ENCODE peak calls at places on chromosomes 5 and 9, in eight cellular contexts. Z is IMR-90, E is sigmoid colon, M is H54, U is adrenal gland, Y is spleen, P is heart left ventricle, C is thyroid gland. T is an unnamed sample.

GRCh38 chr5:153122416-153122815 is 368.1 kb upstream of the GRIA1 start:
- DNase-seq in Z (no peak), E (no peak), M (no peak), U (no peak), Y (no peak), P (no peak), C (no peak), T (no peak)

GRCh38 chr5:132195727-132196126 is 31.9 kb downstream of the P4HA2 start:
- DNase-seq in Z (no peak), E (no peak), M (no peak), U (no peak), Y (no peak), P (no peak), C (no peak), T (no peak)

GRCh38 chr5:133155326-133155969 is 103.6 kb downstream of the HSPA4 start:
- DNase-seq in Z (no peak), E (no peak), M (no peak), U (no peak), Y (no peak), P (no peak), C (no peak), T (peak)

GRCh38 chr9:5043381-5043780 is 58.3 kb downstream of the JAK2 start:
- DNase-seq in Z (peak), E (no peak), M (no peak), U (no peak), Y (no peak), P (no peak), C (no peak), T (no peak)

GRCh38 chr5:75048457-75048953 is 3.9 kb downstream of the GCNT4 start:
- DNase-seq in Z (peak), E (no peak), M (no peak), U (no peak), Y (no peak), P (no peak), C (no peak), T (no peak)

GRCh38 chr5:25515525-25515924 is 870.7 kb upstream of the CDH10 start:
- DNase-seq in Z (no peak), E (no peak), M (no peak), U (no peak), Y (no peak), P (no peak), C (no peak), T (no peak)

GRCh38 chr5:67100301-67100700 is 96.3 kb downstream of the CD180 start:
- DNase-seq in Z (no peak), E (no peak), M (no peak), U (no peak), Y (no peak), P (no peak), C (no peak), T (no peak)

GRCh38 chr9:69130456-69131441 is 43.3 kb upstream of the TJP2 start:
- DNase-seq in Z (peak), E (no peak), M (peak), U (peak), Y (no peak), P (peak), C (peak), T (peak)

GRCh38 chr9:123651273-123651672 is 278.7 kb downstream of the DENND1A start:
- DNase-seq in Z (no peak), E (no peak), M (no peak), U (no peak), Y (no peak), P (no peak), C (no peak), T (peak)

GRCh38 chr5:72307573-72307967 is 12.5 kb downstream of the MRPS27 start:
- DNase-seq in Z (no peak), E (no peak), M (no peak), U (no peak), Y (no peak), P (no peak), C (no peak), T (no peak)

GRCh38 chr5:68528877-68529276 is 313.3 kb downstream of the PIK3R1 start:
- DNase-seq in Z (peak), E (no peak), M (no peak), U (no peak), Y (no peak), P (no peak), C (no peak), T (no peak)

GRCh38 chr5:134247411-134247810 is 21.5 kb upstream of the PPP2CA start:
- DNase-seq in Z (peak), E (no peak), M (peak), U (no peak), Y (no peak), P (no peak), C (no peak), T (no peak)

GRCh38 chr9:106697390-106697789 is 165.6 kb upstream of the ZNF462 start:
- DNase-seq in Z (no peak), E (no peak), M (no peak), U (no peak), Y (no peak), P (no peak), C (no peak), T (no peak)

GRCh38 chr9:74942801-74943200 is 9.9 kb downstream of the C9orf40 start:
- DNase-seq in Z (peak), E (no peak), M (no peak), U (no peak), Y (no peak), P (no peak), C (no peak), T (peak)

GRCh38 chr9:75616841-75617566 is 273.5 kb upstream of the PCSK5 start:
- DNase-seq in Z (no peak), E (no peak), M (no peak), U (no peak), Y (no peak), P (no peak), C (no peak), T (no peak)

GRCh38 chr9:134029248-134030226 is 4.3 kb downstream of the BRD3OS start:
- DNase-seq in Z (no peak), E (peak), M (no peak), U (no peak), Y (peak), P (no peak), C (no peak), T (no peak)

GRCh38 chr9:12993432-12993831 is 218.6 kb downstream of the LURAP1L start:
- DNase-seq in Z (peak), E (no peak), M (no peak), U (no peak), Y (no peak), P (no peak), C (no peak), T (no peak)

GRCh38 chr5:143244000-143244736 is 159.3 kb downstream of the NR3C1 start:
- DNase-seq in Z (peak), E (peak), M (peak), U (peak), Y (no peak), P (peak), C (peak), T (no peak)

GRCh38 chr9:27838876-27839275 is 265.6 kb upstream of the C9orf72 start:
- DNase-seq in Z (no peak), E (no peak), M (no peak), U (no peak), Y (no peak), P (no peak), C (no peak), T (no peak)

GRCh38 chr9:68851657-68852056 is 146.6 kb downstream of the PIP5K1B start:
- DNase-seq in Z (no peak), E (no peak), M (peak), U (peak), Y (no peak), P (no peak), C (no peak), T (no peak)

GRCh38 chr9:79020266-79020665 is 551.5 kb upstream of the TLE4 start:
- DNase-seq in Z (no peak), E (no peak), M (no peak), U (no peak), Y (no peak), P (no peak), C (no peak), T (no peak)

GRCh38 chr5:55333811-55334210 is 26.0 kb downstream of the MTREX start:
- DNase-seq in Z (no peak), E (no peak), M (no peak), U (no peak), Y (no peak), P (no peak), C (no peak), T (no peak)

GRCh38 chr9:134848504-134848903 is 32.1 kb upstream of the FCN2 start:
- DNase-seq in Z (no peak), E (no peak), M (no peak), U (no peak), Y (no peak), P (no peak), C (no peak), T (no peak)

GRCh38 chr5:154815684-154816247 is 34.6 kb downstream of the FAXDC2 start:
- DNase-seq in Z (no peak), E (no peak), M (no peak), U (no peak), Y (no peak), P (no peak), C (no peak), T (peak)

GRCh38 chr5:1002836-1003235 is 5.8 kb upstream of the NKD2 start:
- DNase-seq in Z (no peak), E (peak), M (no peak), U (no peak), Y (peak), P (no peak), C (no peak), T (no peak)

GRCh38 chr9:127360829-127361228 is 36.1 kb upstream of the SLC2A8 start:
- DNase-seq in Z (peak), E (no peak), M (peak), U (peak), Y (no peak), P (no peak), C (peak), T (no peak)

GRCh38 chr9:114250235-114250568 is 72.7 kb upstream of the ORM1 start:
- DNase-seq in Z (peak), E (peak), M (no peak), U (no peak), Y (no peak), P (peak), C (peak), T (no peak)

GRCh38 chr5:153831976-153832375 is 206.7 kb downstream of the FAM114A2 start:
- DNase-seq in Z (peak), E (no peak), M (peak), U (no peak), Y (no peak), P (no peak), C (no peak), T (peak)

GRCh38 chr9:8613346-8613825 is 813.8 kb upstream of the DMAC1 start:
- DNase-seq in Z (no peak), E (no peak), M (no peak), U (no peak), Y (no peak), P (no peak), C (peak), T (no peak)

GRCh38 chr5:17340816-17341215 is 123.4 kb downstream of the BASP1 start:
- DNase-seq in Z (peak), E (no peak), M (no peak), U (no peak), Y (no peak), P (no peak), C (no peak), T (no peak)

GRCh38 chr5:127802477-127802865 is 99.3 kb downstream of the CCDC192 start:
- DNase-seq in Z (peak), E (no peak), M (no peak), U (no peak), Y (no peak), P (no peak), C (no peak), T (no peak)

GRCh38 chr9:132783006-132783405 is 95.1 kb downstream of the AK8 start:
- DNase-seq in Z (no peak), E (no peak), M (no peak), U (no peak), Y (no peak), P (no peak), C (no peak), T (no peak)

GRCh38 chr9:11931109-11931508 is 762.1 kb upstream of the TYRP1 start:
- DNase-seq in Z (no peak), E (no peak), M (peak), U (no peak), Y (no peak), P (no peak), C (no peak), T (no peak)

GRCh38 chr9:121718063-121718462 is 66.6 kb downstream of the DAB2IP start:
- DNase-seq in Z (peak), E (peak), M (no peak), U (peak), Y (no peak), P (no peak), C (peak), T (no peak)

GRCh38 chr5:125237026-125237425 is 490.6 kb upstream of the ZNF608 start:
- DNase-seq in Z (no peak), E (no peak), M (no peak), U (no peak), Y (no peak), P (no peak), C (no peak), T (no peak)

GRCh38 chr5:175037820-175038219 is 313.4 kb downstream of the MSX2 start:
- DNase-seq in Z (no peak), E (no peak), M (no peak), U (no peak), Y (no peak), P (no peak), C (no peak), T (no peak)

GRCh38 chr5:5158472-5158895 is 18.4 kb downstream of the ADAMTS16 start:
- DNase-seq in Z (no peak), E (no peak), M (no peak), U (no peak), Y (no peak), P (no peak), C (no peak), T (no peak)

GRCh38 chr5:6574111-6574510 is 58.7 kb downstream of the NSUN2 start:
- DNase-seq in Z (no peak), E (no peak), M (no peak), U (no peak), Y (no peak), P (no peak), C (no peak), T (no peak)

GRCh38 chr5:14006823-14007510 is 62.5 kb upstream of the DNAH5 start:
- DNase-seq in Z (no peak), E (no peak), M (no peak), U (no peak), Y (no peak), P (no peak), C (no peak), T (no peak)

GRCh38 chr5:173455599-173455957 is 127.4 kb upstream of the STC2 start:
- DNase-seq in Z (no peak), E (no peak), M (no peak), U (no peak), Y (no peak), P (no peak), C (no peak), T (no peak)
- TF ChIP-seq POLR2A in Z (no peak), E (no peak), M (no peak), U (no peak), Y (no peak), P (no peak), C (no peak), T (no peak)

GRCh38 chr5:123845356-123846100 is 333.6 kb downstream of the CSNK1G3 start:
- DNase-seq in Z (no peak), E (no peak), M (no peak), U (no peak), Y (no peak), P (no peak), C (no peak), T (no peak)
- TF ChIP-seq POLR2A in Z (no peak), E (no peak), M (no peak), U (no peak), Y (no peak), P (no peak), C (no peak), T (no peak)

GRCh38 chr5:62305358-62305714 is 670 bp upstream of the KIF2A start:
- DNase-seq in Z (no peak), E (no peak), M (no peak), U (no peak), Y (no peak), P (no peak), C (no peak), T (no peak)

GRCh38 chr5:62305715-62306493 is at the start of gene KIF2A:
- DNase-seq in Z (peak), E (peak), M (peak), U (peak), Y (peak), P (peak), C (peak), T (peak)

GRCh38 chr5:62308439-62308838 is 2.4 kb downstream of the KIF2A start:
- DNase-seq in Z (no peak), E (no peak), M (no peak), U (no peak), Y (no peak), P (no peak), C (no peak), T (peak)

GRCh38 chr5:62307364-62307689 is 1.3 kb downstream of the KIF2A start:
- DNase-seq in Z (no peak), E (no peak), M (no peak), U (no peak), Y (no peak), P (no peak), C (no peak), T (no peak)

DNA sequence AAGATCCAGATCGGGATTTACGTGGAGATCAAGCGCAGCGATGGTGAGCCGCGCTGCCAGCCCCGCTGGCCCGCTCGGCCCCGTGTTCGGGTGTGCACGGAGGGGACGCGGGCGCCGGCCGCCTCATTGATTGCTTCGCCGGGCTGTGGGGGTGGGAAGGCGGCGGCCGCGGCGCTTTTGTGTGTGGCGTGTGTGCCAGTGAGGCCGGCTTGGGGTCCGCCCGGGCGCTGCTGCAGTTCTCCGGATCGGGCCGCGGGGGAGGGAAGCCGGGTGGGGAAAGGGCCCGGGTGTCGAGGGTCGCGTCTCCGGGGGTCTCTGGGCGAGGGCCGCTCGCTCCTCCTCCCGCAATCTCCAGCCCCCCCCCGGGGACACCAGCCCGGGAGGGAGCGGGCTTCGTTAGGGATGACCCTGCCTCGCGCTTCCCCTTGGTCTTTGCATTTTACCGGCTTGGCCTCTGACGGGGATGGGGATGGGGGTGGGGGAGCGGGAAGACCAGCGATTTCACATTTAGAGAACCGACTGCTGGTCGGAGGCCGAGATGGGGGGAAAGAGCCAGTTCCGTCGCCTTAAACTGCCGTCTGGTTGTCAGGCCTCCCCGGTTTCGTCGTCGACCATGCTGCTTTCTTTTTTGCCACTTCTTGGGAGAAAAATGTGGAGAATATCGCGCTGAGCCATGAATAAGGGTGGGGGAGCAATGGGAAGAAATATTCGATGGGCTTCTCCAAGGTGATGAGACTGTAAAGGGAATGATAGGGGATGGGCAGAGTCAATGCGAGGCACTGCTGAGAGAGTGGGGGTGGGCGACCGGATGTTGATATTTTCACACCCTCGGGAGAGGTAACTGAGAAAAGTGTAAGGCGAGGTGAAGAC is 723 bp downstream of the KIF2A start:
- DNase-seq in Z (peak), E (peak), M (peak), U (peak), Y (peak), P (no peak), C (peak), T (peak)
- TF ChIP-seq POLR2A in Z (no peak), E (no peak), M (no peak), U (no peak), Y (no peak), P (no peak), C (no peak), T (peak)

GRCh38 chr5:65925094-65925600 is 1.2 kb upstream of the ERBIN start:
- DNase-seq in Z (peak), E (peak), M (peak), U (peak), Y (peak), P (peak), C (peak), T (peak)

GRCh38 chr5:65923339-65923738 is 3.0 kb upstream of the ERBIN start:
- DNase-seq in Z (no peak), E (no peak), M (no peak), U (no peak), Y (no peak), P (no peak), C (no peak), T (no peak)

GRCh38 chr5:65925601-65926275 is 637 bp upstream of the ERBIN start:
- DNase-seq in Z (peak), E (peak), M (peak), U (peak), Y (peak), P (peak), C (peak), T (peak)

GRCh38 chr5:65926276-65926761 is at the start of gene ERBIN:
- DNase-seq in Z (peak), E (peak), M (peak), U (peak), Y (peak), P (peak), C (peak), T (peak)

GRCh38 chr5:65924366-65925093 is 1.8 kb upstream of the ERBIN start:
- DNase-seq in Z (no peak), E (no peak), M (no peak), U (no peak), Y (no peak), P (peak), C (no peak), T (peak)
- TF ChIP-seq POLR2A in Z (no peak), E (no peak), M (no peak), U (peak), Y (no peak), P (no peak), C (no peak), T (peak)

GRCh38 chr5:38847549-38848341 is 1.9 kb downstream of the OSMR start:
- DNase-seq in Z (peak), E (no peak), M (no peak), U (no peak), Y (no peak), P (no peak), C (no peak), T (no peak)

GRCh38 chr5:38848637-38849036 is 2.8 kb downstream of the OSMR start:
- DNase-seq in Z (no peak), E (no peak), M (no peak), U (no peak), Y (no peak), P (no peak), C (no peak), T (no peak)

GRCh38 chr5:38843665-38844064 is 2.1 kb upstream of the OSMR start:
- DNase-seq in Z (no peak), E (no peak), M (no peak), U (no peak), Y (no peak), P (no peak), C (no peak), T (no peak)

GRCh38 chr5:38846379-38846967 is 661 bp downstream of the OSMR start:
- DNase-seq in Z (peak), E (no peak), M (no peak), U (peak), Y (no peak), P (no peak), C (peak), T (no peak)

DNA sequence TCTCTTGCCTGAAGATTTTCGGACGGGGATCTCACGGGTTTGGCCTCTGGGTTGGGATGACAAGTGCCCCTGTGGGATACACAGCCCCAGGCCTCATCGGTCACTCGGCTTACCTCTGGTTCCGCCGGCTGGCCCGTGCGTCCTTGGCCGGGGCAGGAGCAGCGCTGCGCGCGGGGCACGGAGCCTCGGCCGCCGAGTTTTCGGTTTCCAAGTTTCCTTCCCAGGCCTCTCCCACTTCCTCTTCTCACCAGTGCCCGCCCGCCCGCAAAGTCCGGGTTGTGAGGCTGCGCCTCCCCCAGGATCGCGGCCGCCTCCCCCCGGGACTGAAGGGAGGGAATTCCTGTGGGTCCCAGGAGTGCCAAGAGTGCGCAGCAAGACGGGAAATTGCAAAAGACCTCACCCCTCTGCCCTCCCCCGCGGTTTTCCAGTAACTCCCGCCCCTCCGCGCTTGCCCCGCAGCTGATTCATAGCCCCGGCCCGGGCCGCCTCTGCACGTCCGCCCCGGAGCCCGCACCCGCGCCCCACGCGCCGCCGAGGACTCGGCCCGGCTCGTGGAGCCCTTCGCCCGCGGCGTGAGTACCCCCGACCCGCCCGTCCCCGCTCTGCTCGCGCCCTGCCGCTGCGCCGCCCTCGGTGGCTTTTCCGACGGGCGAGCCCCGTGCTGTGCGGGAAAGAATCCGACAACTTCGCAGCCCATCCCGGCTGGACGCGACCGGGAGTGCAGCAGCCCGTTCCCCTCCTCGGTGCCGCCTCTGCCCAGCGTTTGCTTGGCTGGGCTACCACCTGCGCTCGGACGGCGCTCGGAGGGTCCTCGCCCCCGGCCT is at the start of gene OSMR:
- DNase-seq in Z (peak), E (peak), M (peak), U (peak), Y (peak), P (peak), C (peak), T (no peak)
- TF ChIP-seq POLR2A in Z (peak), E (peak), M (peak), U (peak), Y (peak), P (no peak), C (no peak), T (no peak)

T was measured in erythroblast.